ENCODE peak calls at places on chromosomes 12 and 14, in six cellular contexts. H is ovary, A is kidney epithelial cell, L is OCI-LY7, M is coronary artery, S is endothelial cell of umbilical vein. Y is an unnamed sample.

GRCh38 chr14:103748539-103748867 is 32.9 kb downstream of the ZFYVE21 start:
- DNase-seq in H (no peak), A (no peak), L (peak), M (no peak), S (no peak), Y (no peak)

GRCh38 chr14:76546426-76547221 is 170.7 kb downstream of the ESRRB start:
- DNase-seq in H (no peak), A (no peak), L (peak), M (no peak), S (peak), Y (no peak)

GRCh38 chr12:59181378-59181777 is 261.1 kb upstream of the LRIG3 start:
- DNase-seq in H (no peak), A (no peak), L (no peak), M (no peak), S (no peak), Y (no peak)

GRCh38 chr14:34875031-34875922 is at the start of gene BAZ1A:
- DNase-seq in H (peak), A (peak), L (peak), M (peak), S (peak), Y (peak)

GRCh38 chr14:61395115-61395725 is 73.8 kb downstream of the PRKCH start:
- DNase-seq in H (no peak), A (no peak), L (no peak), M (no peak), S (no peak), Y (no peak)

GRCh38 chr14:106586098-106586704 is 1059.8 kb downstream of the TMEM121 start:
- DNase-seq in H (no peak), A (no peak), L (peak), M (no peak), S (no peak), Y (no peak)

GRCh38 chr12:130266751-130267150 is 70.9 kb upstream of the PIWIL1 start:
- DNase-seq in H (no peak), A (no peak), L (no peak), M (no peak), S (no peak), Y (no peak)

GRCh38 chr12:85575115-85576096 is 260.8 kb downstream of the RASSF9 start:
- DNase-seq in H (no peak), A (peak), L (peak), M (no peak), S (peak), Y (no peak)

GRCh38 chr12:124654666-124655316 is 87.4 kb upstream of the NCOR2 start:
- DNase-seq in H (peak), A (no peak), L (no peak), M (no peak), S (no peak), Y (no peak)

GRCh38 chr14:93059260-93059659 is 56.5 kb downstream of the ITPK1 start:
- DNase-seq in H (no peak), A (no peak), L (no peak), M (no peak), S (no peak), Y (no peak)

GRCh38 chr14:33401326-33401725 is 462.6 kb downstream of the NPAS3 start:
- DNase-seq in H (no peak), A (no peak), L (no peak), M (no peak), S (no peak), Y (no peak)

GRCh38 chr12:59005195-59005961 is 85.1 kb upstream of the LRIG3 start:
- DNase-seq in H (no peak), A (no peak), L (no peak), M (no peak), S (no peak), Y (no peak)

GRCh38 chr12:50039151-50039835 is 14.0 kb upstream of the RACGAP1 start:
- DNase-seq in H (peak), A (no peak), L (peak), M (no peak), S (peak), Y (peak)

GRCh38 chr12:53515291-53515680 is 8.0 kb upstream of the NPFF start:
- DNase-seq in H (no peak), A (no peak), L (no peak), M (no peak), S (no peak), Y (no peak)

GRCh38 chr14:63468273-63468672 is 74.9 kb downstream of the PPP2R5E start:
- DNase-seq in H (no peak), A (no peak), L (no peak), M (no peak), S (no peak), Y (no peak)

GRCh38 chr12:47362131-47362686 is 282.4 kb upstream of the AMIGO2 start:
- DNase-seq in H (no peak), A (no peak), L (no peak), M (no peak), S (peak), Y (no peak)

GRCh38 chr14:103057028-103057371 is 349 bp downstream of the CDC42BPB start:
- DNase-seq in H (peak), A (no peak), L (no peak), M (no peak), S (peak), Y (no peak)

GRCh38 chr12:102958073-102958829 is 777 bp downstream of the ASCL1 start:
- DNase-seq in H (no peak), A (no peak), L (no peak), M (no peak), S (peak), Y (no peak)

GRCh38 chr12:7197846-7198245 is 8.4 kb downstream of the PEX5 start:
- DNase-seq in H (no peak), A (no peak), L (no peak), M (no peak), S (no peak), Y (no peak)

GRCh38 chr12:116026346-116026745 is 251.1 kb downstream of the MED13L start:
- DNase-seq in H (no peak), A (no peak), L (no peak), M (no peak), S (no peak), Y (no peak)

GRCh38 chr12:82530394-82530793 is 156.3 kb upstream of the TMTC2 start:
- DNase-seq in H (no peak), A (no peak), L (no peak), M (no peak), S (no peak), Y (no peak)

GRCh38 chr14:20667957-20668356 is 16.4 kb upstream of the RNASE4 start:
- DNase-seq in H (no peak), A (no peak), L (peak), M (no peak), S (no peak), Y (no peak)

GRCh38 chr14:43360239-43360638 is 1146.8 kb downstream of the FSCB start:
- DNase-seq in H (no peak), A (no peak), L (no peak), M (no peak), S (no peak), Y (peak)

GRCh38 chr12:16012086-16012485 is 101.0 kb downstream of the DERA start:
- DNase-seq in H (peak), A (no peak), L (no peak), M (no peak), S (peak), Y (no peak)

GRCh38 chr12:116480210-116480818 is 78.9 kb upstream of the MAP1LC3B2 start:
- DNase-seq in H (no peak), A (no peak), L (no peak), M (no peak), S (no peak), Y (no peak)

GRCh38 chr12:59733200-59733599 is 137.4 kb downstream of the SLC16A7 start:
- DNase-seq in H (no peak), A (no peak), L (no peak), M (no peak), S (no peak), Y (no peak)

GRCh38 chr12:92036771-92037453 is 108.7 kb downstream of the BTG1 start:
- DNase-seq in H (no peak), A (no peak), L (no peak), M (no peak), S (no peak), Y (no peak)

GRCh38 chr14:99678198-99678597 is 5.9 kb upstream of the CYP46A1 start:
- DNase-seq in H (no peak), A (no peak), L (no peak), M (no peak), S (no peak), Y (no peak)

GRCh38 chr12:32569256-32569655 is 109.8 kb upstream of the DNM1L start:
- DNase-seq in H (no peak), A (no peak), L (no peak), M (no peak), S (no peak), Y (no peak)

GRCh38 chr12:119016715-119017114 is 35.4 kb downstream of the SRRM4 start:
- DNase-seq in H (no peak), A (no peak), L (no peak), M (no peak), S (no peak), Y (no peak)

GRCh38 chr12:75478395-75478794 is 2.2 kb upstream of the GLIPR1 start:
- DNase-seq in H (no peak), A (no peak), L (peak), M (no peak), S (no peak), Y (peak)

GRCh38 chr12:49730050-49730449 is 11.3 kb upstream of the TMBIM6 start:
- DNase-seq in H (no peak), A (no peak), L (no peak), M (no peak), S (no peak), Y (no peak)

GRCh38 chr14:57943038-57943437 is 77.1 kb upstream of the SLC35F4 start:
- DNase-seq in H (no peak), A (no peak), L (no peak), M (no peak), S (no peak), Y (no peak)

GRCh38 chr12:75953312-75953906 is 78.2 kb downstream of the PHLDA1 start:
- DNase-seq in H (no peak), A (no peak), L (no peak), M (no peak), S (no peak), Y (no peak)

GRCh38 chr12:108803428-108804105 is 53.8 kb downstream of the SSH1 start:
- DNase-seq in H (peak), A (no peak), L (peak), M (no peak), S (peak), Y (peak)

GRCh38 chr14:99234982-99235491 is 37.0 kb downstream of the BCL11B start:
- DNase-seq in H (no peak), A (no peak), L (no peak), M (no peak), S (no peak), Y (no peak)

DNA sequence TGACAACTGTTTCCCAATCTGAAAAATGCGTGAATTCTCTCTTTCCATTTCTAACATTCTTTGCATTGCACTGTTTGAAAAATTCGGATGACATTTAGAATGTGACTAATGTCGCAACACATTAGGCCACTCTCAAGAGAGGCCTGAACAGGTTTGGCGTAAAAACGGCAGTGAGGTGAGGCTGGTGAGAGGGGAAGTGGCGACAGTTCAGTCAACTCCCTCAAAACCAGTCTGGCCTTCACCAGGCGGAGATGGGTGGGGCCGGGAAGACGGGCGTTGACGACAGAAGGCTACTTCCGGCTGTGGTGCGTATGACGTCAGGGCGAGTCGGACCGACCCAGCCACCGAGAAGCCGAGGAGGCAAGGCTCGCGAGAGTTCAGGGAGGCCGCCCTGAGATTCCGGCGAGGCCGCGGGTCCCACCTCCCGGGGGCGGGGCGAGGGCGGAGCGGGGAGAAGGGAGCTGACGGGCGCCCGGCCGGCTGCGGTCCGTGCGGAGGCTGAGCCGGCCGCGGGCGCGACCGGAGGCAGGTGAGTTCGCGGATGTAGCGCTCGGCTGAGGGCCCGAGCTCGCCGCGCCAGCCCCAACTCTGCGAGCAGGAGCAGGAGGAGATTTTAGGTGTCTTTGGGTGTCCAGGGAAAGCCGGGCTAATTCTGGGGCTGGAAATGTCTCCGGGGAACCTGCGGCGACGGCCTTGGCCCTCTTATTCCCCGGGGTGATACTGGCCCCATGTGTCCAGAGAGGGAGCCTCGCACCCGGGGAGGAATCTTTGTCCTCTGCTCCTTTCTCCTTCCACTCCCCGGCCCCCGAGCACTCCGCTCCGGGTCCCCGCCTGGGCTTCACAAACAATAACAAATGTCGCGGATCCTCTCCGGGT is at the start of gene STK38L:
- DNase-seq in H (peak), A (peak), L (peak), M (peak), S (peak), Y (peak)
- TF ChIP-seq CTCF in H (no peak), A (no peak), L (no peak), M (peak), S (no peak), Y (peak)

GRCh38 chr12:66035289-66035961 is 95.1 kb downstream of the LLPH start:
- DNase-seq in H (no peak), A (no peak), L (peak), M (no peak), S (peak), Y (no peak)
- TF ChIP-seq CTCF in H (no peak), A (peak), L (peak), M (no peak), S (peak), Y (peak)

GRCh38 chr12:2856051-2856450 is 788 bp downstream of the TEX52 start:
- DNase-seq in H (no peak), A (no peak), L (no peak), M (no peak), S (no peak), Y (no peak)

GRCh38 chr12:2854669-2855453 is 2.0 kb downstream of the TEX52 start:
- DNase-seq in H (no peak), A (no peak), L (no peak), M (no peak), S (no peak), Y (no peak)

GRCh38 chr12:2851931-2852330 is 4.9 kb downstream of the TEX52 start:
- DNase-seq in H (no peak), A (no peak), L (no peak), M (no peak), S (no peak), Y (no peak)

GRCh38 chr12:2855546-2855945 is 1.3 kb downstream of the TEX52 start:
- DNase-seq in H (no peak), A (no peak), L (no peak), M (no peak), S (no peak), Y (no peak)

GRCh38 chr12:2853626-2854025 is 3.2 kb downstream of the TEX52 start:
- DNase-seq in H (peak), A (no peak), L (no peak), M (no peak), S (peak), Y (no peak)
- TF ChIP-seq CTCF in H (peak), A (peak), L (peak), M (peak), S (peak), Y (peak)

GRCh38 chr14:36944307-36945010 is 227.9 kb downstream of the SLC25A21 start:
- DNase-seq in H (no peak), A (no peak), L (no peak), M (no peak), S (no peak), Y (no peak)

GRCh38 chr14:36940476-36940875 is 231.9 kb downstream of the SLC25A21 start:
- DNase-seq in H (no peak), A (no peak), L (no peak), M (no peak), S (no peak), Y (no peak)

GRCh38 chr14:36941783-36942521 is 230.5 kb downstream of the SLC25A21 start:
- DNase-seq in H (peak), A (peak), L (peak), M (no peak), S (peak), Y (no peak)

GRCh38 chr14:36939265-36939664 is 233.1 kb downstream of the SLC25A21 start:
- DNase-seq in H (no peak), A (no peak), L (no peak), M (no peak), S (no peak), Y (no peak)

DNA sequence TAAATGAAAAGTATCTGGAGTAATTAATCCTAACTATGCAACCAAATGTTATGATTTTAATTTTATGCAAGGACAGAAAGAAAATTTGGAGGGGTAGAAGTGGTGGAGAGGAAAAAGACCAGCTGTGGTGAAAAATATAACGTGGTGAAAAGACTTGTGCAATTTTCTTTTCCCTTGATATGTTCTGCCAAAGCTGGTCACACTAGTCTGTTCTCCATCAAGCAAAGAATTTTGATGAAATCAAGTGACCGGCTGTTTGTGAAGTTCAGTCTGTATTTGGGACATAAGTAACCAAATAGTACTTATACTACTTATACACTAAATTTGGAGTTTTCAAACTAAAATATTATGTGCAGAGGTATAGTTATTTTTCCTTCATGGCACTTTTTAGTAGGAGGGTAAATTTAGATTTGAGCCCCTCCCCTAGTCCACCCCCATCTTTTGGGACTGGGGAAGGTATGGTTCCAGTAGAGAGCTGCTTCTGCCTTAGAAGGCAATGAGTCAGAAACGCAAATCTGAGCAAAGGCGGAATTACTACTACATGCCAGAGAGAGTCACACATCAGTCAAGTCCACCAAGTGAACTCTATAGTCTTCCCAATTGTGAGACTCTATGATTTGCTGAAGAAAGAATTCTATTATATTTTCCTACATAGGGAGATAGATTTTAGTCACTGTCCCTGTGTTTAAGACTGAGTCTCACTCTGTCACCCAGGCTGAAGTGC is 229.7 kb downstream of the SLC25A21 start:
- DNase-seq in H (no peak), A (no peak), L (no peak), M (no peak), S (no peak), Y (no peak)
- TF ChIP-seq CTCF in H (no peak), A (no peak), L (peak), M (no peak), S (no peak), Y (peak)

DNA sequence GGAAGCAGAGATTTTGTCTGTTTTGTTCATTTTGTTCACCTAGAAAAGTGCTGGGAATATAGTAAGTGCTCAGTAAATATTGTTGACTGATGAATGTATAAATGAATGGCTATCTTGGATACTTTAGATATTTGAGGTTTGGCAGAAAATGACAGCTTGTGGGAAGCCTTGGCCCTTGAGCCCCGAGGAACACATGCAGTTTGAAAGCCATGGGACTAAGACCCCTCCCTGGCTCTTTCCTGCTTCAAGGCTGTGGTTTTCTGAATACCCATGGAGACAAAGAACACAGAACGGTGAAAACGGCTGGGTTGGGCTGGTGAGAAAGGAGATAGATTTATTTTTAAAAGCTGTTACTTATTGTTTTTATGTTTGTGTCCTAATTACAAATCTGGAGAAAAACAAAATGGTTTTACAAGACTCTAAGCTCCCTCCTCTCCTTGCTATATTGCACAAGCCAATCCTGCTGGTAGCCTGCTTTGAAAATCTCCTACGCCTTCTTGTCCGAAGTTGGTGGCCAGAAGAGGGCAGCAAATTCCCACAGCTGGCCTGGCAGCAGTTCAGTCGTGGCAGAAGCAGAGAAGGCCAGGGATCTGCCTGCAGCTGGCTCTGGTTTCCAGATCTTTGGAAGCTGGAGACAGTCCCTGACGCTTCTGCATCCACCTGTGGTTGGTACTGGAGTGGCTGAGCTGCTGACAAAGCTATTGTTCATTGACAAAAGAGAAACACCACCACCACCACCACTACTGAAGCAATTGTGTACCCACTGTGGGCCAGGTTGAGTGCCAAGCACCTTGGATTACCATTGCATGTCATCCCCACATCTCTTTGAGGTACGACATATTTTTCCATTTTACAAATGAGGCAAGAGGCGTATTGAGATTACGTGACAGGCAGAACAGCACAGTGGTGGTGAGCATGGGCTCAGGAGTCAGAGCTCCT is 5.2 kb upstream of the KRT85 start:
- DNase-seq in H (peak), A (peak), L (peak), M (peak), S (peak), Y (peak)
- TF ChIP-seq CTCF in H (no peak), A (peak), L (peak), M (peak), S (peak), Y (peak)

GRCh38 chr12:107684990-107685359 is 624 bp upstream of the PWP1 start:
- DNase-seq in H (no peak), A (no peak), L (peak), M (no peak), S (no peak), Y (no peak)
- TF ChIP-seq CTCF in H (no peak), A (no peak), L (no peak), M (no peak), S (no peak), Y (no peak)

DNA sequence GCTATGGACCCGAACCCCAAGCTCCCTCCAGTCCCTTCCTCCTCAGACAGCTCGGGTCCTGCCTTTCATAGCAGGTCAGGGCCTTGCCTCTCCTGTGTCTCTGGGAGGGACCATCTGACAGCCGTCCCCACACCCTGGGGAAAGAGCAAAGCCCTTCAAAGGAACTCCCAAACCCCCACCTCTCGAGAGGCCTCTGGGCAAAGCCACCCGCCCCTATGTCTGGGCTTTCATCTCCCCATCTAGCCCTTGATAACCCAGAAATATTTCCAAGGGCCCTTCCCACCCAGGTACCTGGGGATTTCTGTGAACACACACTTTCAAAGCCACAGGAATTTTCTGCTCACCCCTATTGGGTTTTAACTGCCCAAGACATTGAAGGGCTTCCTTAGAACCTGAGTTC is 32.1 kb downstream of the SNRNP35 start:
- DNase-seq in H (no peak), A (no peak), L (no peak), M (no peak), S (no peak), Y (no peak)
- TF ChIP-seq CTCF in H (no peak), A (no peak), L (no peak), M (no peak), S (no peak), Y (no peak)

GRCh38 chr12:68067762-68068376 is 78.6 kb downstream of the IFNG-AS1 start:
- DNase-seq in H (no peak), A (no peak), L (peak), M (no peak), S (no peak), Y (no peak)
- TF ChIP-seq CTCF in H (no peak), A (peak), L (peak), M (no peak), S (peak), Y (no peak)

Y was measured in CD14-positive monocyte.